ENCODE peak calls at places on chromosomes 11 and 22, in eight cellular contexts. P is brain microvascular endothelial cell, O is transverse colon, D is testis, I is omental fat pad, Z is gastrocnemius medialis, E is body of pancreas, H is cardiac muscle cell. T is an unnamed sample.

GRCh38 chr11:116287866-116288265 is 484.9 kb downstream of the BUD13 start:
- DNase-seq in P (no peak), O (no peak), D (no peak), I (no peak), Z (no peak), E (no peak), H (no peak), T (no peak)

GRCh38 chr22:36244522-36245391 is 5.4 kb upstream of the APOL2 start:
- DNase-seq in P (no peak), O (no peak), D (peak; percentile 43), I (no peak), Z (peak; percentile 50), E (no peak), H (peak; percentile 91), T (no peak)

GRCh38 chr11:17638311-17638710 is 81.1 kb upstream of the MYOD1 start:
- DNase-seq in P (no peak), O (no peak), D (no peak), I (no peak), Z (no peak), E (no peak), H (no peak), T (no peak)

GRCh38 chr22:42160251-42160650 is 29.6 kb upstream of the CYP2D6 start:
- DNase-seq in P (no peak), O (no peak), D (no peak), I (no peak), Z (no peak), E (no peak), H (no peak), T (no peak)

GRCh38 chr22:22856885-22857606 is 30.6 kb upstream of the IGLL5 start:
- DNase-seq in P (no peak), O (no peak), D (no peak), I (no peak), Z (no peak), E (no peak), H (no peak), T (no peak)

GRCh38 chr11:126431401-126432064 is 76.0 kb downstream of the ST3GAL4 start:
- DNase-seq in P (peak; percentile 71), O (peak; percentile 76), D (peak; percentile 50), I (no peak), Z (peak; percentile 43), E (no peak), H (peak; percentile 79), T (peak; percentile 80)

GRCh38 chr22:42627981-42628380 is 12.4 kb downstream of the ATP5MGL start:
- DNase-seq in P (no peak), O (no peak), D (no peak), I (no peak), Z (no peak), E (no peak), H (no peak), T (no peak)

GRCh38 chr11:128458316-128458715 is 129.0 kb downstream of the ETS1 start:
- DNase-seq in P (peak; percentile 89), O (no peak), D (no peak), I (no peak), Z (no peak), E (no peak), H (peak; percentile 60), T (no peak)

GRCh38 chr11:46367244-46367915 is 14.1 kb upstream of the MDK start:
- DNase-seq in P (no peak), O (peak; percentile 72), D (peak; percentile 77), I (peak; percentile 74), Z (peak; percentile 66), E (peak; percentile 71), H (peak; percentile 63), T (no peak)

GRCh38 chr22:45098056-45098455 is 65.7 kb upstream of the NUP50 start:
- DNase-seq in P (no peak), O (no peak), D (no peak), I (no peak), Z (no peak), E (no peak), H (no peak), T (no peak)

GRCh38 chr11:134566311-134566710 is 154.3 kb upstream of the B3GAT1 start:
- DNase-seq in P (no peak), O (no peak), D (no peak), I (no peak), Z (no peak), E (no peak), H (no peak), T (no peak)

GRCh38 chr11:47204633-47204989 is 10.2 kb upstream of the DDB2 start:
- DNase-seq in P (peak; percentile 49), O (no peak), D (no peak), I (no peak), Z (no peak), E (no peak), H (peak; percentile 73), T (no peak)

GRCh38 chr22:27462190-27462589 is 339.4 kb downstream of the MN1 start:
- DNase-seq in P (no peak), O (no peak), D (no peak), I (no peak), Z (no peak), E (no peak), H (no peak), T (no peak)

DNA sequence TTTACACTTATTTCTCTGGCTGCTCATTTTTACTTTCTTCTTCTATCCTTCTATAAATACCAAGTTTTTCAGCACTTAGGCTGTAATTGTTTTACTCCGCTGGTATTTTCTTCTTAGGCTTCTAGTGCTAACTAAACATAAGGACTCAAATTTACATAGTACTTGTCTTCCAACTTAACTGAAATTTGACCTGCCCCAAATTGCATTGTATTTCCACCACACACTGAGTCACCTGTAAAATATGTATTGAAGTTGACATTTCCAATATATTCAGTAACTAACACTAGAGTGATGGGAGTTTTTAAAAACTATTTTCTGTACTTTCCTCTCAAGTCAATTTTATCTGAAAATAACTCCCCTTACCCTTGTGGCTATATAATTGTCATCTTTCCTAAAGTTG is 1794.1 kb upstream of the RAG2 start:
- DNase-seq in P (no peak), O (no peak), D (no peak), I (no peak), Z (no peak), E (no peak), H (no peak), T (no peak)
- TF ChIP-seq CTCF in P (no peak), O (no peak), D (no peak), I (no peak), Z (no peak), E (no peak), H (no peak), T (no peak)

GRCh38 chr22:19266547-19267086 is 24.9 kb downstream of the CLTCL1 start:
- DNase-seq in P (no peak), O (no peak), D (no peak), I (no peak), Z (no peak), E (no peak), H (no peak), T (no peak)

GRCh38 chr22:19275104-19275503 is 16.4 kb downstream of the CLTCL1 start:
- DNase-seq in P (no peak), O (no peak), D (no peak), I (no peak), Z (no peak), E (no peak), H (no peak), T (no peak)

GRCh38 chr22:19271856-19272535 is 19.5 kb downstream of the CLTCL1 start:
- DNase-seq in P (peak; percentile 3), O (no peak), D (no peak), I (no peak), Z (no peak), E (no peak), H (no peak), T (no peak)

GRCh38 chr22:19271273-19271855 is 20.2 kb downstream of the CLTCL1 start:
- DNase-seq in P (no peak), O (no peak), D (no peak), I (no peak), Z (no peak), E (no peak), H (no peak), T (no peak)

GRCh38 chr22:19270873-19271272 is 20.6 kb downstream of the CLTCL1 start:
- DNase-seq in P (no peak), O (no peak), D (no peak), I (no peak), Z (no peak), E (no peak), H (no peak), T (no peak)
- TF ChIP-seq CTCF in P (no peak), O (no peak), D (no peak), I (no peak), Z (no peak), E (no peak), H (no peak), T (no peak)

GRCh38 chr11:109426442-109426841 is 4.5 kb downstream of the C11orf87 start:
- DNase-seq in P (no peak), O (no peak), D (no peak), I (no peak), Z (no peak), E (no peak), H (no peak), T (no peak)

GRCh38 chr11:109424893-109425292 is 2.9 kb downstream of the C11orf87 start:
- DNase-seq in P (no peak), O (no peak), D (peak; percentile 42), I (no peak), Z (no peak), E (peak; percentile 52), H (no peak), T (no peak)

GRCh38 chr11:109423114-109423859 is 1.3 kb downstream of the C11orf87 start:
- DNase-seq in P (peak; percentile 7), O (no peak), D (no peak), I (no peak), Z (no peak), E (no peak), H (peak; percentile 42), T (no peak)

GRCh38 chr11:109423860-109424190 is 1.8 kb downstream of the C11orf87 start:
- DNase-seq in P (no peak), O (no peak), D (no peak), I (no peak), Z (no peak), E (no peak), H (no peak), T (no peak)

GRCh38 chr11:109425554-109425953 is 3.6 kb downstream of the C11orf87 start:
- DNase-seq in P (no peak), O (no peak), D (no peak), I (no peak), Z (no peak), E (no peak), H (no peak), T (no peak)
- TF ChIP-seq CTCF in P (peak; percentile 30), O (no peak), D (no peak), I (no peak), Z (no peak), E (no peak), H (peak; percentile 19), T (no peak)

GRCh38 chr11:123072279-123072678 is 10.3 kb upstream of the HSPA8 start:
- DNase-seq in P (no peak), O (no peak), D (no peak), I (no peak), Z (no peak), E (peak; percentile 91), H (no peak), T (no peak)

GRCh38 chr11:123073343-123074057 is 11.6 kb upstream of the HSPA8 start:
- DNase-seq in P (no peak), O (no peak), D (no peak), I (no peak), Z (no peak), E (no peak), H (no peak), T (no peak)

GRCh38 chr11:123080023-123080422 is 18.1 kb upstream of the HSPA8 start:
- DNase-seq in P (no peak), O (no peak), D (no peak), I (no peak), Z (no peak), E (no peak), H (no peak), T (no peak)

GRCh38 chr11:123072762-123073161 is 10.8 kb upstream of the HSPA8 start:
- DNase-seq in P (no peak), O (no peak), D (no peak), I (no peak), Z (no peak), E (no peak), H (no peak), T (no peak)

GRCh38 chr11:123076484-123076883 is 14.5 kb upstream of the HSPA8 start:
- DNase-seq in P (no peak), O (no peak), D (no peak), I (no peak), Z (no peak), E (no peak), H (no peak), T (no peak)
- TF ChIP-seq CTCF in P (no peak), O (no peak), D (no peak), I (no peak), Z (no peak), E (no peak), H (no peak), T (no peak)